ENCODE peak calls at places on chromosome 18, in nine cellular contexts. J, M, A, Z, O, G, K, B and W are unnamed samples.

GRCh38 chr18:36281941-36282340 is 15.6 kb upstream of the FHOD3 start:
- DNase-seq in J (no peak), M (no peak), A (no peak), Z (no peak), O (no peak), G (no peak), K (no peak), B (no peak), W (no peak)

GRCh38 chr18:72543362-72544055 is 633 bp downstream of the CBLN2 start:
- DNase-seq in J (no peak), M (no peak), A (no peak), Z (no peak), O (no peak), G (no peak), K (no peak), B (peak), W (no peak)

GRCh38 chr18:42706618-42707017 is 408.9 kb downstream of the RIT2 start:
- DNase-seq in J (no peak), M (no peak), A (no peak), Z (no peak), O (no peak), G (no peak), K (no peak), B (peak), W (no peak)

GRCh38 chr18:55694291-55694690 is 106.3 kb upstream of the TCF4 start:
- DNase-seq in J (peak), M (no peak), A (no peak), Z (no peak), O (no peak), G (no peak), K (no peak), B (no peak), W (no peak)

GRCh38 chr18:6382968-6383367 is 31.7 kb downstream of the L3MBTL4 start:
- DNase-seq in J (no peak), M (no peak), A (no peak), Z (no peak), O (no peak), G (no peak), K (no peak), B (peak), W (no peak)

GRCh38 chr18:11112218-11112750 is 37.1 kb downstream of the PIEZO2 start:
- DNase-seq in J (no peak), M (no peak), A (no peak), Z (no peak), O (no peak), G (no peak), K (no peak), B (no peak), W (no peak)

GRCh38 chr18:35776481-35776880 is 194.9 kb downstream of the GALNT1 start:
- DNase-seq in J (no peak), M (no peak), A (no peak), Z (no peak), O (no peak), G (no peak), K (no peak), B (no peak), W (no peak)

GRCh38 chr18:22796069-22796468 is 137.1 kb upstream of the RBBP8 start:
- DNase-seq in J (no peak), M (no peak), A (no peak), Z (no peak), O (no peak), G (no peak), K (no peak), B (no peak), W (no peak)

GRCh38 chr18:49100226-49100968 is 149.6 kb upstream of the SMAD7 start:
- DNase-seq in J (peak), M (no peak), A (no peak), Z (no peak), O (no peak), G (peak), K (no peak), B (no peak), W (no peak)

GRCh38 chr18:76958692-76959341 is 136.5 kb downstream of the ZNF236 start:
- DNase-seq in J (no peak), M (no peak), A (no peak), Z (no peak), O (no peak), G (no peak), K (no peak), B (no peak), W (no peak)

GRCh38 chr18:47912794-47913594 is 17.5 kb downstream of the SMAD2 start:
- DNase-seq in J (no peak), M (no peak), A (no peak), Z (no peak), O (no peak), G (no peak), K (no peak), B (no peak), W (no peak)

GRCh38 chr18:66894851-66895250 is 291.0 kb upstream of the CDH19 start:
- DNase-seq in J (no peak), M (no peak), A (no peak), Z (no peak), O (no peak), G (no peak), K (no peak), B (no peak), W (no peak)

GRCh38 chr18:50961974-50962373 is 5.9 kb upstream of the ELAC1 start:
- DNase-seq in J (no peak), M (no peak), A (no peak), Z (no peak), O (no peak), G (no peak), K (no peak), B (no peak), W (no peak)

GRCh38 chr18:78994531-78994930 is 14.9 kb downstream of the SALL3 start:
- DNase-seq in J (no peak), M (no peak), A (no peak), Z (no peak), O (no peak), G (no peak), K (no peak), B (no peak), W (no peak)

GRCh38 chr18:77112161-77112801 is 20.3 kb downstream of the MBP start:
- DNase-seq in J (no peak), M (no peak), A (no peak), Z (no peak), O (no peak), G (no peak), K (no peak), B (no peak), W (peak)

GRCh38 chr18:76805221-76805620 is 17.1 kb upstream of the ZNF236 start:
- DNase-seq in J (no peak), M (no peak), A (no peak), Z (no peak), O (no peak), G (no peak), K (no peak), B (no peak), W (no peak)